ENCODE peak calls at places on chromosomes 1 and 21, in five cellular contexts. W is keratinocyte, G is left ventricle myocardium inferior, X is colonic mucosa, Q is HCT116. M is an unnamed sample.

GRCh38 chr1:206890690-206891089 is 6.6 kb upstream of the IL24 start:
- DNase-seq in W (no peak), G (no peak), X (no peak), Q (no peak), M (no peak)

GRCh38 chr21:43864313-43864805 is 664 bp upstream of the AGPAT3 start:
- DNase-seq in W (no peak), G (peak; percentile 53), X (peak; percentile 71), Q (peak; percentile 60), M (peak; percentile 52)

GRCh38 chr1:156476501-156477298 is 23.9 kb downstream of the MEF2D start:
- DNase-seq in W (no peak), G (no peak), X (no peak), Q (no peak), M (no peak)

GRCh38 chr1:168504064-168504837 is 39.5 kb downstream of the XCL2 start:
- DNase-seq in W (no peak), G (no peak), X (no peak), Q (no peak), M (no peak)

GRCh38 chr1:187509091-187509490 is 680.3 kb downstream of the PLA2G4A start:
- DNase-seq in W (no peak), G (no peak), X (no peak), Q (no peak), M (no peak)

GRCh38 chr1:45508295-45509151 is 8.4 kb downstream of the MMACHC start:
- DNase-seq in W (no peak), G (no peak), X (no peak), Q (no peak), M (no peak)

GRCh38 chr1:151036356-151036755 is at the start of gene BNIPL:
- DNase-seq in W (no peak), G (no peak), X (no peak), Q (no peak), M (no peak)

GRCh38 chr1:231584117-231584516 is 42.5 kb upstream of the DISC1 start:
- DNase-seq in W (no peak), G (no peak), X (no peak), Q (peak; percentile 33), M (no peak)

GRCh38 chr1:107926436-107927080 is 38.4 kb downstream of the VAV3 start:
- DNase-seq in W (no peak), G (no peak), X (no peak), Q (no peak), M (no peak)

GRCh38 chr1:222928212-222928611 is 113.4 kb downstream of the DISP1 start:
- DNase-seq in W (no peak), G (peak; percentile 69), X (peak; percentile 26), Q (no peak), M (no peak)

GRCh38 chr1:48523541-48523940 is 51.5 kb upstream of the SPATA6 start:
- DNase-seq in W (no peak), G (no peak), X (no peak), Q (no peak), M (no peak)

GRCh38 chr1:12556368-12556930 is 61.6 kb downstream of the DHRS3 start:
- DNase-seq in W (no peak), G (peak; percentile 62), X (no peak), Q (no peak), M (peak; percentile 4)

GRCh38 chr1:218344814-218345672 is at the start of gene TGFB2:
- DNase-seq in W (no peak), G (no peak), X (peak; percentile 31), Q (no peak), M (peak; percentile 54)

GRCh38 chr1:201562257-201562656 is 23.3 kb downstream of the NAV1 start:
- DNase-seq in W (no peak), G (no peak), X (no peak), Q (no peak), M (no peak)

GRCh38 chr1:233304489-233305102 is 9.1 kb upstream of the PCNX2 start:
- DNase-seq in W (no peak), G (no peak), X (no peak), Q (no peak), M (peak; percentile 43)

GRCh38 chr1:1419363-1419811 is 1.7 kb downstream of the ANKRD65 start:
- DNase-seq in W (no peak), G (no peak), X (no peak), Q (no peak), M (no peak)

GRCh38 chr1:1421147-1421906 is at the start of gene ANKRD65:
- DNase-seq in W (peak; percentile 53), G (no peak), X (no peak), Q (no peak), M (peak; percentile 0)

GRCh38 chr1:1418464-1419362 is 2.4 kb downstream of the ANKRD65 start:
- DNase-seq in W (no peak), G (no peak), X (no peak), Q (no peak), M (no peak)

GRCh38 chr1:1420654-1421134 is 382 bp downstream of the ANKRD65 start:
- DNase-seq in W (no peak), G (no peak), X (no peak), Q (no peak), M (no peak)

DNA sequence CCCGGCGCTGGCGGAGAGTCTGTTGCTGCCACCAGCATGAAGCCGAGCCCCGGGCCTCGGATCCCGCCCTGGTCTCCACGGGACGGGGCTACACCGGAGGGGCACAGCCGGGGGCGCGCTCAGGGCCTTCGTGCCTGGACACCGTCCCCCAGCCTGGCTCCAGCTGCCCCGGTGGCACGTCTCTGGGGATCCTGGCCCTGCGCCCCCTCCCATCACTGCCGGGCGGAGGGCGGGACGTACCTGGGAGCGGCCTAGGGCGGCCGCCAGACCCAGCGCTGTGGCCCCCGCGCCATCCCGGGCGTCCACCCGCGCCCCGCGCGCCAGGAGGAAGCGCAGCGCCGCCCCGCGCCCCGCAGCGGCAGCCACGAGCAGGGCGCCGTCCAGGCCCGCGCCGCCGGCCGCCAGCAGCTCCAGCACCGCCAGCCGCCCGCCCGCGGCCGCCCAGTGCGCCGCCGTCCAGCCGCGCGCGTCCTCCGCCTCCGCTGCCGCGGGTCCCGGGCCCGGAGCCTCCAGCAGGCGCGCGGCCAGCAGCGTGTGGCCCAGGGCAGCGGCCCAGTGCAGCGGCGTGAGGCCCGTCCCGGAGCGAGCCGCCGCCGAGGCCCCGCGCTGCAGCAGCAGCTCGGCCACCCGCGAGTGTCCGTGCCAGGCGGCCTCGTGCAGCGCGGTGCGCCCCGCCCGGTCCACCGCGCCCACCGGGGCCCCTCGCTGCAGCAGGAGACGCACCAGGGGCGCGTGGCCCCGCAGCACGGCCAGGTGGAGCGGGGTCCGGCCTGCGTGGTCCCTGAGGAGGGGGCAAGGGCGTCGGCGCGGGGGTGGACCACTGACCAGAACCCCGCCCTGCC is 1.0 kb downstream of the ANKRD65 start:
- DNase-seq in W (no peak), G (no peak), X (no peak), Q (no peak), M (no peak)
- H3K4me1 ChIP-seq in W (peaks cover 34% of the 10 kb centered on the region), G (peaks cover 17% of the 10 kb centered on the region), X (no peaks in the 10 kb centered on the region), Q (peaks cover 30% of the 10 kb centered on the region), M (no peaks in the 10 kb centered on the region)

GRCh38 chr1:30732277-30732996 is 9.1 kb upstream of the MATN1 start:
- DNase-seq in W (no peak), G (no peak), X (no peak), Q (no peak), M (no peak)
- H3K4me3 ChIP-seq in W (no peak overlapping the region), G (no peak overlapping the region), X (no peak overlapping the region), Q (no peak overlapping the region), M (no peak overlapping the region)

GRCh38 chr1:34929853-34930701 is 627 bp upstream of the DLGAP3 start:
- DNase-seq in W (no peak), G (no peak), X (no peak), Q (no peak), M (peak; percentile 17)
- H3K27me3 ChIP-seq in W (peaks cover 56% of the 10 kb centered on the region), G (peaks cover 72% of the 10 kb centered on the region), X (peaks cover 39% of the 10 kb centered on the region), Q (peaks cover 9% of the 10 kb centered on the region), M (peaks cover 18% of the 10 kb centered on the region)

GRCh38 chr1:186188004-186188539 is 187.0 kb downstream of the TPR start:
- DNase-seq in W (peak; percentile 80), G (no peak), X (no peak), Q (peak; percentile 63), M (no peak)
- H3K4me1 ChIP-seq in W (peaks cover 50% of the 10 kb centered on the region), G (peaks cover 5% of the 10 kb centered on the region), X (no peaks in the 10 kb centered on the region), Q (peaks cover 35% of the 10 kb centered on the region), M (no peaks in the 10 kb centered on the region)

GRCh38 chr1:153776352-153776751 is 1.1 kb downstream of the SLC27A3 start:
- DNase-seq in W (no peak), G (no peak), X (no peak), Q (no peak), M (no peak)

GRCh38 chr1:153777648-153778047 is 2.4 kb downstream of the SLC27A3 start:
- DNase-seq in W (no peak), G (no peak), X (no peak), Q (no peak), M (no peak)

GRCh38 chr1:153778051-153778823 is 3.0 kb downstream of the SLC27A3 start:
- DNase-seq in W (no peak), G (no peak), X (no peak), Q (no peak), M (no peak)

GRCh38 chr1:153775432-153776311 is 465 bp downstream of the SLC27A3 start:
- DNase-seq in W (no peak), G (peak; percentile 59), X (peak; percentile 85), Q (peak; percentile 42), M (peak; percentile 58)

DNA sequence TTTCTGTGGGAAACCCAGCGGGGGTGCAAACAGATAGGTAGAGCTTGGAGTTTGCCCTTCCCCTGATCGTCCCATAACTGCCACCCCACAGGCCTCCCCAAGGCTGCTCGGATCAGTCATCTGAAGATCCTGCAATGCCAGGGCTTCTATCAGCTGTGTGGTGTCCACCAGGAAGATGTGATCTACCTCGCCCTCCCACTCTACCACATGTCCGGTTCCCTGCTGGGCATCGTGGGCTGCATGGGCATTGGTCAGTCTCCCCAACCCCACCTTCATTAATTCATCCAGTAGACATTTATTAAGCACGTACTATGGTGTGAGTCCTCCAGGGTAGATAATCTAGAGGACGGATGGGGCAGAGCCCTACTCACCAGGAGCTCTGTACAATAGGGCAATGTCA is 1.8 kb downstream of the SLC27A3 start:
- DNase-seq in W (no peak), G (no peak), X (no peak), Q (no peak), M (no peak)
- H3K4me3 ChIP-seq in W (no peak overlapping the region), G (peak overlapping the region; percentile 92), X (no peak overlapping the region), Q (no peak overlapping the region), M (no peak overlapping the region)

M was measured in HAP-1.